ENCODE peak calls at places on chromosomes 6 and 20, in ten cellular contexts. V, Y, T, F, K, B, W, C, X and G are unnamed samples.

GRCh38 chr20:62768815-62769287 is 27.4 kb upstream of the MRGBP start:
- DNase-seq in V (no peak), Y (no peak), T (no peak), F (no peak), K (no peak), B (no peak), W (no peak), C (no peak), X (peak; percentile 73), G (peak; percentile 46)

GRCh38 chr6:26412225-26412624 is 10.2 kb downstream of the BTN3A1 start:
- DNase-seq in V (no peak), Y (no peak), T (no peak), F (no peak), K (no peak), B (no peak), W (no peak), C (no peak), X (no peak), G (no peak)

GRCh38 chr6:84457276-84457675 is 229.8 kb upstream of the CEP162 start:
- DNase-seq in V (no peak), Y (no peak), T (no peak), F (no peak), K (no peak), B (no peak), W (no peak), C (no peak), X (no peak), G (no peak)

GRCh38 chr6:104306206-104306605 is 553.5 kb downstream of the HACE1 start:
- DNase-seq in V (no peak), Y (no peak), T (no peak), F (no peak), K (no peak), B (no peak), W (no peak), C (no peak), X (no peak), G (no peak)

GRCh38 chr6:150320450-150320849 is 48.4 kb upstream of the IYD start:
- DNase-seq in V (no peak), Y (no peak), T (no peak), F (no peak), K (no peak), B (no peak), W (no peak), C (no peak), X (no peak), G (no peak)

GRCh38 chr6:76441850-76442249 is 369.4 kb upstream of the IMPG1 start:
- DNase-seq in V (no peak), Y (no peak), T (no peak), F (no peak), K (no peak), B (no peak), W (no peak), C (no peak), X (no peak), G (no peak)

GRCh38 chr6:166598441-166599138 is 12.1 kb upstream of the RAMACL start:
- DNase-seq in V (no peak), Y (no peak), T (no peak), F (no peak), K (no peak), B (peak; percentile 64), W (no peak), C (no peak), X (no peak), G (no peak)

GRCh38 chr20:2093200-2093781 is 8.3 kb upstream of the STK35 start:
- DNase-seq in V (no peak), Y (peak; percentile 12), T (no peak), F (no peak), K (no peak), B (no peak), W (no peak), C (no peak), X (peak; percentile 43), G (no peak)

GRCh38 chr20:9025643-9026042 is 43.2 kb upstream of the PLCB4 start:
- DNase-seq in V (no peak), Y (no peak), T (no peak), F (no peak), K (no peak), B (no peak), W (no peak), C (no peak), X (peak; percentile 31), G (no peak)

GRCh38 chr6:27532820-27533538 is 60.1 kb upstream of the ZNF184 start:
- DNase-seq in V (no peak), Y (no peak), T (no peak), F (no peak), K (no peak), B (no peak), W (no peak), C (no peak), X (peak; percentile 58), G (no peak)

GRCh38 chr6:27528714-27529113 is 55.8 kb upstream of the ZNF184 start:
- DNase-seq in V (no peak), Y (no peak), T (no peak), F (no peak), K (no peak), B (no peak), W (no peak), C (no peak), X (no peak), G (no peak)

GRCh38 chr6:27531772-27532459 is 59.0 kb upstream of the ZNF184 start:
- DNase-seq in V (no peak), Y (no peak), T (no peak), F (no peak), K (no peak), B (no peak), W (no peak), C (no peak), X (no peak), G (no peak)
- H3K27ac ChIP-seq in V (no peak overlapping the region), Y (no peak overlapping the region), T (no peak overlapping the region), F (no peak overlapping the region), K (no peak overlapping the region), B (no peak overlapping the region), W (no peak overlapping the region), C (no peak overlapping the region), X (no peak overlapping the region), G (no peak overlapping the region)

DNA sequence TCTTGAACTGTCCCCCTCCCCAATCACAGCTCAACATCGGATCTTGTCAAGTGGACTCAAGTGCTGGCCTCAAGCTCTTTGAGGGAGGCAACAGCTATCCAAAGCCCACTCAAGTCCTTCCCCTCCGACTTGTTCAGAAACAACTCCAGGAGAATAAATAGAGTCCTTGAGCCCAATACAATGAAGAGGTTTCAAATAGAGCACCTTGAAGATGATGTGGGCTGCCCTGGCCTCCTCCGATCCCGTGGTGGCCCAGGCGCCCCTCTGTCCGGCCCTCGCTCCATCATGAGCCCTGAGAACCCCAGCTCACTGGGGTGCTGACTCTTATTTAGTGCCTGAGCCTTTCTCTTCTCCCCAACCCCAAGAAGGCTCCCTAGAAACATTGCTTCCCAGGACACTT is 164.3 kb upstream of the PMEPA1 start:
- DNase-seq in V (no peak), Y (no peak), T (no peak), F (no peak), K (peak; percentile 84), B (no peak), W (no peak), C (peak; percentile 82), X (no peak), G (no peak)
- H3K27ac ChIP-seq in V (no peak overlapping the region), Y (no peak overlapping the region), T (no peak overlapping the region), F (no peak overlapping the region), K (no peak overlapping the region), B (no peak overlapping the region), W (no peak overlapping the region), C (no peak overlapping the region), X (no peak overlapping the region), G (no peak overlapping the region)

DNA sequence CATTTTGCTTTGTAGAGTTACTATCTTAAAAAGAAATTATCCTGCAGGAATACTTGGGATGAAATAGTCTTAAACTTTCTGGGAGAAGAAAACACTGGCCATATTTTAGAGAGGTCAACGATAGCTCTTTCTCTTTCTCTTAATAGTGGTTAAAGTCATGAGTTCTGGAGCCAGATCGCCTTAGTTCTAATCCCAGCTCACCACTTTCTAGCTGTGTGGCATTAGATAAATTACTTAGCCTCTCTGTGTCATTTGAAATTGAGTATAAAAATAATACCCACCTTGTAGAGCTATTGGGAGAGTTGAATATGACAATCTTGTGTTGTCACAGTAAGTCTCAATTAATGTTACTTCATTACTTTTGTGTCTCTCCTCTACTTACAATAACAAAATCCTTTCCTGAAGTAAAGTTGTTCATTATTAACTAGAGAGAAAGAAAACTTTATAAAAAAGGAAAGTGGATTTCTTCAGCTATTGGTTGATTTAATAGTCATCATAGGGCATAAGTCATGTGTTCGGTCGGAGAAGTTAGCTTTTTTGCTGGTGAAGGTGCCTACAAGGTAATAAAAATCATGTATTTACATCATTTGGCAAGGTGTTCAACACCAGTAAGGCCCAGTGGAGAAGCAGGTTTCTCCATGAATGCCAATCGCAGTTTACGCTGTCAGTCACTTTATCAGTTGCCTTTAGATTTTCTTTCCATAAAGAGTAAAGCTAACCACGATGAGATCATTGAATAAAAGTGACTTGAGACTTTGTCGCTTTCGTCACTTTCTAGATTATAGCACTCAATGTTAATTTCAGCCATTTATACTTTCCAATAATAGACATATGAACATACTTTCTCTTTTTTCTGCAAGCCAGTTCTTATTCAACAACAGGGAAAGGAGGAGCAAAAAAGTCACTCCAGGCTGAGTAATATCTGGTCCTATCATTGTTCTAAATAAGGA is 2.0 kb downstream of the NEDD9 start:
- DNase-seq in V (no peak), Y (no peak), T (no peak), F (no peak), K (no peak), B (no peak), W (no peak), C (no peak), X (no peak), G (no peak)
- H3K27ac ChIP-seq in V (no peak overlapping the region), Y (no peak overlapping the region), T (no peak overlapping the region), F (peak overlapping the region; percentile 94), K (peak overlapping the region; percentile 90), B (peak overlapping the region; percentile 90), W (peak overlapping the region; percentile 96), C (peak overlapping the region; percentile 89), X (no peak overlapping the region), G (peak overlapping the region; percentile 93)

GRCh38 chr6:157017022-157017421 is 239.8 kb downstream of the ARID1B start:
- DNase-seq in V (no peak), Y (no peak), T (no peak), F (no peak), K (no peak), B (no peak), W (no peak), C (no peak), X (no peak), G (no peak)

GRCh38 chr6:157017861-157018260 is 240.7 kb downstream of the ARID1B start:
- DNase-seq in V (no peak), Y (no peak), T (no peak), F (no peak), K (no peak), B (no peak), W (no peak), C (no peak), X (no peak), G (no peak)

GRCh38 chr6:157020398-157021266 is 243.5 kb downstream of the ARID1B start:
- DNase-seq in V (peak; percentile 48), Y (peak; percentile 63), T (no peak), F (peak; percentile 79), K (no peak), B (peak; percentile 64), W (no peak), C (peak; percentile 95), X (peak; percentile 65), G (no peak)

GRCh38 chr6:157019733-157020132 is 242.6 kb downstream of the ARID1B start:
- DNase-seq in V (no peak), Y (no peak), T (no peak), F (no peak), K (no peak), B (no peak), W (no peak), C (no peak), X (no peak), G (no peak)

GRCh38 chr6:157019115-157019628 is 242.0 kb downstream of the ARID1B start:
- DNase-seq in V (no peak), Y (no peak), T (no peak), F (no peak), K (no peak), B (no peak), W (no peak), C (no peak), X (no peak), G (no peak)
- H3K27ac ChIP-seq in V (no peak overlapping the region), Y (no peak overlapping the region), T (no peak overlapping the region), F (no peak overlapping the region), K (peak overlapping the region; percentile 98), B (no peak overlapping the region), W (peak overlapping the region; percentile 100), C (no peak overlapping the region), X (no peak overlapping the region), G (no peak overlapping the region)